ENCODE peak calls at places on chromosomes 6 and 20, in nine cellular contexts. C, M, U, Z, T, L, K, S and Q are unnamed samples.
A peak's percentile ranks its signal among the peaks of the same experiment; 100 is the strongest.

GRCh38 chr6:158849899-158850806 is 31.0 kb upstream of the EZR start:
- DNase-seq in K (peak; percentile 60), C (no peak), U (no peak), S (peak; percentile 41), L (no peak), T (peak; percentile 54), Z (peak; percentile 66), M (no peak), Q (no peak)

GRCh38 chr6:88135578-88136114 is 30.5 kb downstream of the CNR1 start:
- DNase-seq in K (no peak), L (no peak), C (no peak), T (no peak), S (no peak), U (peak; percentile 72), Z (no peak), M (no peak), Q (no peak)

GRCh38 chr20:55947701-55948100 is 57.6 kb downstream of the CBLN4 start:
- DNase-seq in C (no peak), M (no peak), U (no peak), Z (no peak), T (no peak), L (no peak), K (no peak), S (no peak), Q (no peak)

GRCh38 chr6:4962905-4963304 is 40.9 kb downstream of the RPP40 start:
- DNase-seq in T (no peak), Z (no peak), L (no peak), K (no peak), U (no peak), M (no peak), S (no peak), C (no peak), Q (no peak)

GRCh38 chr6:11432091-11432490 is 105.5 kb upstream of the TMEM170B start:
- DNase-seq in L (no peak), C (no peak), U (no peak), M (no peak), T (no peak), Z (no peak), K (no peak), S (no peak), Q (no peak)

GRCh38 chr6:50141100-50141499 is 91.4 kb upstream of the DEFB112 start:
- DNase-seq in S (no peak), C (no peak), Z (no peak), L (no peak), T (no peak), K (no peak), U (no peak), M (no peak), Q (no peak)

GRCh38 chr6:82878812-82879211 is 186.8 kb downstream of the UBE3D start:
- DNase-seq in T (no peak), C (no peak), K (no peak), Z (no peak), S (no peak), M (no peak), L (no peak), U (no peak), Q (no peak)

GRCh38 chr6:149919834-149920225 is 3.1 kb downstream of the RAET1G start:
- DNase-seq in S (no peak), U (no peak), M (no peak), L (peak; percentile 37), T (no peak), Z (no peak), C (no peak), K (no peak), Q (peak; percentile 35)

GRCh38 chr20:44200983-44201382 is 9.6 kb downstream of the OSER1 start:
- DNase-seq in M (no peak), Z (no peak), L (no peak), K (no peak), U (no peak), C (no peak), T (no peak), S (no peak), Q (no peak)

GRCh38 chr6:111750753-111751684 is 122.2 kb downstream of the FYN start:
- DNase-seq in M (no peak), L (no peak), U (no peak), Z (peak; percentile 92), S (no peak), K (no peak), T (no peak), C (peak; percentile 35), Q (no peak)

GRCh38 chr6:18439581-18439980 is 52.4 kb downstream of the RNF144B start:
- DNase-seq in M (no peak), Z (no peak), S (no peak), U (no peak), L (no peak), K (no peak), T (no peak), C (no peak), Q (no peak)
- H3K27ac ChIP-seq in M (no peak overlapping the region), Z (no peak overlapping the region), S (no peak overlapping the region), U (no peak overlapping the region), L (no peak overlapping the region), K (no peak overlapping the region), T (no peak overlapping the region), C (no peak overlapping the region), Q (no peak overlapping the region)

GRCh38 chr20:23340524-23340923 is 10.1 kb upstream of the NXT1 start:
- DNase-seq in S (peak; percentile 32), U (no peak), L (no peak), Z (peak; percentile 80), C (peak; percentile 70), K (peak; percentile 19), M (no peak), T (peak; percentile 67), Q (peak; percentile 79)
- TF ChIP-seq POLR2AphosphoS5 in S (no peak), U (no peak), L (no peak), Z (no peak), C (no peak), K (no peak), M (peak; percentile 13), T (no peak), Q (no peak)

DNA sequence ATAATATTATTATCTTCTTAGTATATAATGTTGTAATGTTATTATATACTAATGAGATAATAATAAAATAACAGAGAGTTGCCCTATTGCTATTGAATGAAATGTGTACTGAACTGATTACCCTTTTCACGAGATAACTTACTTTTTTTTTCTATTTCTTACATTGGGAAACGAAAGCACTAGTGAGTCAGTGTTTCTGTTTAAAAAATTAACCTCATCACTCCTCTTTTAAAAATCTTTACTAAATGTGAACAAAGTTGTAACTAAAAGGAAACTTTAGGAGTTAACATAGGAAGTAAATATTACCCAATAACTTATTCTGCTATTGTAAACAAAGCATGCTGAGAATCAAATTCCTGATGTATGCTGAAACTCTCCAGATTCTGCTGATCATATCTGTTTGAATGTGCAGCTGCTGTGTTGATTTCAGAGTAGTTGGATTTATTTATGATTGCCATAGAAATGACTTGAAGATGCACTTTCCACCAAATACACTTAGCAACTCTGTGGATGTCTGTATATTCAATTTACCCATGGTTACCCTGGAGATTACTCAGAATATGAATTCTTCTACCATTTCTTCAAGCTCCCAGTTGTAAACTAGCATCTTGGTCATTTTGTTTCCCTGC is 523.5 kb downstream of the TENT5A start:
- DNase-seq in S (no peak), K (no peak), Z (no peak), U (no peak), T (no peak), L (no peak), C (no peak), M (no peak), Q (no peak)
- H3K27ac ChIP-seq in S (no peak overlapping the region), K (no peak overlapping the region), Z (no peak overlapping the region), U (no peak overlapping the region), T (no peak overlapping the region), L (no peak overlapping the region), C (no peak overlapping the region), M (no peak overlapping the region), Q (no peak overlapping the region)

GRCh38 chr6:47044418-47044817 is 2.3 kb upstream of the ADGRF1 start:
- DNase-seq in U (no peak), Z (no peak), L (no peak), K (no peak), M (no peak), T (peak; percentile 46), C (no peak), S (no peak), Q (no peak)
- TF ChIP-seq POLR2AphosphoS5 in U (no peak), Z (no peak), L (no peak), K (no peak), M (no peak), T (peak; percentile 81), C (no peak), S (no peak), Q (no peak)

GRCh38 chr6:71414486-71414885 is 125.9 kb downstream of the OGFRL1 start:
- DNase-seq in U (no peak), T (no peak), L (no peak), C (no peak), S (no peak), K (no peak), Z (no peak), M (no peak), Q (no peak)
- H3K27ac ChIP-seq in U (no peak overlapping the region), T (no peak overlapping the region), L (no peak overlapping the region), C (no peak overlapping the region), S (no peak overlapping the region), K (no peak overlapping the region), Z (no peak overlapping the region), M (peak overlapping the region; percentile 99), Q (no peak overlapping the region)

DNA sequence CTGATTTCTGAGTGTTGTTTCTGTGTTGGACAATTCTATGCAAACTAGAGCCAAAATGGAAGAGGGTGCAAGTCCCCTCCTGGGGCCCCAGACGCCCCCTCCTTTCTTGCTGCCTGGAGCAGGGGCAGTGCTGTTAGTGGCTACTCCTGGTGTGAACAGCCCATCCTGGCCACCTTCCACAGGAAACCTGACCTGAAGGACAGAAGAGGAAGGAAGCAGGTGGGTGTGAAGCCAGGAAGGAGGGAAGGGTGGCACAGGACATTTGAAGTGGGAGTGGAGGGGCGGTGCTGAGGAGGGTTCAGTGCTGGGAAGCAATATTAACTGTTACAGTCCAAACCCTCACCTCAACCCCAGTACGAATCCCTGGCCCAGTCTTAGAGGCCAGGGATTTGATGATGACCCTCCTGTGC is 725 bp downstream of the PRICKLE4 start:
- DNase-seq in U (no peak), L (peak; percentile 79), Z (no peak), C (peak; percentile 46), K (no peak), M (no peak), S (no peak), T (peak; percentile 59), Q (no peak)
- TF ChIP-seq POLR2AphosphoS5 in U (no peak), L (no peak), Z (no peak), C (no peak), K (no peak), M (peak; percentile 2), S (no peak), T (no peak), Q (no peak)

GRCh38 chr20:36084897-36085617 is 69.5 kb upstream of the EPB41L1 start:
- DNase-seq in M (no peak), Z (no peak), K (no peak), L (no peak), S (no peak), C (no peak), U (no peak), T (no peak), Q (no peak)

GRCh38 chr20:36085686-36086267 is 68.8 kb upstream of the EPB41L1 start:
- DNase-seq in S (no peak), T (peak; percentile 70), C (no peak), Z (no peak), M (no peak), U (no peak), L (no peak), K (peak; percentile 69), Q (no peak)

GRCh38 chr20:36084356-36084755 is 70.2 kb upstream of the EPB41L1 start:
- DNase-seq in S (no peak), K (no peak), M (no peak), L (no peak), U (no peak), T (no peak), Z (no peak), C (no peak), Q (no peak)

GRCh38 chr20:36090223-36090622 is 64.3 kb upstream of the EPB41L1 start:
- DNase-seq in U (no peak), T (no peak), K (no peak), S (no peak), C (no peak), L (no peak), M (no peak), Z (no peak), Q (no peak)

GRCh38 chr20:36086767-36087166 is 67.8 kb upstream of the EPB41L1 start:
- DNase-seq in U (no peak), C (no peak), M (no peak), L (no peak), T (no peak), S (no peak), K (peak; percentile 46), Z (no peak), Q (no peak)
- H3K27ac ChIP-seq in U (no peak overlapping the region), C (no peak overlapping the region), M (no peak overlapping the region), L (no peak overlapping the region), T (peak overlapping the region; percentile 87), S (peak overlapping the region; percentile 16), K (peak overlapping the region; percentile 7), Z (no peak overlapping the region), Q (no peak overlapping the region)